ENCODE peak calls at places on chromosomes 5 and 9, in four cellular contexts. B, O, I and Z are unnamed samples.

GRCh38 chr9:91760906-91761305 is 189.1 kb downstream of the ROR2 start:
- DNase-seq in B (no peak), O (no peak), I (no peak), Z (no peak)

GRCh38 chr5:86679529-86679928 is 61.8 kb downstream of the COX7C start:
- DNase-seq in B (no peak), O (no peak), I (peak), Z (peak)

GRCh38 chr9:127424669-127424986 is 446 bp downstream of the ZNF79 start:
- DNase-seq in B (no peak), O (no peak), I (no peak), Z (no peak)

GRCh38 chr5:154403234-154403633 is 42.6 kb upstream of the SAP30L start:
- DNase-seq in B (no peak), O (no peak), I (no peak), Z (no peak)

GRCh38 chr9:19431361-19432171 is 22.8 kb downstream of the ACER2 start:
- DNase-seq in B (no peak), O (no peak), I (no peak), Z (no peak)

GRCh38 chr5:61586096-61587084 is 254.3 kb downstream of the ZSWIM6 start:
- DNase-seq in B (no peak), O (no peak), I (no peak), Z (no peak)

GRCh38 chr5:15850939-15851341 is 328.7 kb downstream of the MARCHF11 start:
- DNase-seq in B (no peak), O (no peak), I (no peak), Z (no peak)

GRCh38 chr9:131111854-131112311 is 13.5 kb upstream of the NUP214 start:
- DNase-seq in B (no peak), O (no peak), I (no peak), Z (peak)

GRCh38 chr9:138097501-138097991 is 220.0 kb downstream of the CACNA1B start:
- DNase-seq in B (no peak), O (no peak), I (no peak), Z (no peak)

GRCh38 chr9:133113928-133114351 is 7.1 kb downstream of the RALGDS start:
- DNase-seq in B (no peak), O (no peak), I (no peak), Z (no peak)

GRCh38 chr9:125146247-125146646 is 2.9 kb upstream of the SCAI start:
- DNase-seq in B (no peak), O (no peak), I (no peak), Z (no peak)

GRCh38 chr9:104934686-104935413 is 6.9 kb upstream of the ABCA1 start:
- DNase-seq in B (no peak), O (no peak), I (no peak), Z (no peak)

DNA sequence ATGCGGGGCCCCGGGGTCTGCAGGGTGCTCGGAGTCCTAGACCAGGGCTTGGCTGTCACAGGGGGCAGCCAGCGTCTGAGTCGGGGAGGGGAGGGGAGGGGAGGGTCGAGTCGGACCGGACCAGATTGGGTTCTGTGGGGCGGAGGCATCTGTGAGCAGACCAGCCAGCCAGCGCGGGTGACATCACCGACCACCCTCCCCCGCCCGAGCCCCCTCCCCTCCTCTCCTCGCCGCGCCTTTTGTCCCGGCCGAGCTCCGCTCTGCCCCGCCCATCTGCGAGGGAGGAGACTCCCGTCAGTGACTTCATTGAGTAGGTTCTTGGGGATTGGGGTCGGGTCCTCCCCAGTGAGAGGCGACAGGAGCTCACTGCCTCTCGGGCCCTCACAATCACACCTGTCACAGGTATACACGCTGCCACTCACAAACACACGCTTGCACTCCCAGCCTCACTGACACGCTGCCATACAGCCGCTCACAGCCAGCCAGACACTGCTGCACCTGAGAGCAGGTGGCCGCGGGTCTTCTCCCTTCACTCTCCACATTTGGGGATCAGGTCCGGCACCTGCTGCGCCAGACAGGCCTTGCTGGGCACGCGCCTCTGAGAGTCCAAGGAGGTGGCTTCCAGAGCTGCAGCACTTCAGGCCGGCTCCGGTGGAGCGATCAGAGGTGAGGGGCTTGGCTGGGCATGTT is 546 bp downstream of the DNAJB5 start:
- DNase-seq in B (no peak), O (no peak), I (peak), Z (no peak)
- TF ChIP-seq BRCA1 in B (no peak), O (no peak), I (no peak), Z (no peak)

DNA sequence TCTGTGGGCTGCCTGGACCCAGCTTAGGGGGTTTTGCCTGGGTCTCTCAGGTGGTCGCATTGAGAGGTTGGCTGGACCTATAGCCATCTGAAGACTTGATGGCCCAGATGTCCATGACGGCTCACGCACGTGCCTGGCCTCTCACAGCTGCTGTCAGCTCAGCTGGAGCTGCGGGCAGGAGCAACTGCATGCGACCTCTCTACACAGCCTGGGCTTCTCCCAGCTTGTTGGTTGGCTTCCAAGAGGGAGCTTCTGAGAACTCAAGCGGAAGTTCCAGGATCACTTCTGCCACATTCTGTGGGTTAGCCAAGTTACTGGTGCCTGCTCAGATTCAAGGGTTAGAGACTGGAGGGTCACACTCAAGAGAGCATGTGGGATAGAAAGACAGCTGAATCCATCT is 99.2 kb downstream of the DAPK1 start:
- DNase-seq in B (no peak), O (no peak), I (no peak), Z (no peak)
- TF ChIP-seq ATF2 in B (no peak), O (no peak), I (no peak), Z (no peak)

DNA sequence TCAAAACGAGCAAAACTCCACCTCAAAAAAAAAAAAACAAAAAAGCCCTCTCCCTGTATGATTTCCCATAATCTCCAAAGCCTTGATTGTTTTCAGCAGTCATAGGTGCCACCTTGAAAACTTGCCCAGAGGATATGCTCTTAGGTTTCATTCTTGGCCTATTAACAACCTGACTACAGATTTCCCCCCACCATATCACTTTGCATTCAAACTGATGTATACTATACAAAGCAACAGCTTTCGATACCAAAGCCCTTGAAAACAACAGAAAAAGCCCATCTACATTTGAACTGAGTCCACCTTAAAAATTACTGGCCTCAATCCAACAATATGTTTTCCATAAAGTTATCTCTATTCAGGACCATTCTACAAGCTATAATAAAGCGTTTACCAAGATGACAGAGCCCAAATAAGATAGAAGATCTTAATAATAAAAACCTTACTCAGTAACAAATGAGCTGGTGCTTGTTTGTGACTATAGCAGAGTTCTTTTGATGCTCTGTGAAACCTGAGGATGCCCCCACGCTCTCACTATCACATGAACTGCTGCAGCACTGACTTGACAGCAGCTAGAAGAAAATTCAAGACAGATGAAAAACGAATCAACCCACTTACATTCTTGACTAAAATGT is 44.4 kb downstream of the FNBP1 start:
- DNase-seq in B (no peak), O (no peak), I (no peak), Z (no peak)
- H3K27ac ChIP-seq in B (no peak), O (peak), I (no peak), Z (no peak)

GRCh38 chr5:134543820-134544692 is 18.6 kb downstream of the JADE2 start:
- DNase-seq in B (no peak), O (no peak), I (no peak), Z (no peak)
- TF ChIP-seq BRCA1 in B (no peak), O (no peak), I (no peak), Z (no peak)

DNA sequence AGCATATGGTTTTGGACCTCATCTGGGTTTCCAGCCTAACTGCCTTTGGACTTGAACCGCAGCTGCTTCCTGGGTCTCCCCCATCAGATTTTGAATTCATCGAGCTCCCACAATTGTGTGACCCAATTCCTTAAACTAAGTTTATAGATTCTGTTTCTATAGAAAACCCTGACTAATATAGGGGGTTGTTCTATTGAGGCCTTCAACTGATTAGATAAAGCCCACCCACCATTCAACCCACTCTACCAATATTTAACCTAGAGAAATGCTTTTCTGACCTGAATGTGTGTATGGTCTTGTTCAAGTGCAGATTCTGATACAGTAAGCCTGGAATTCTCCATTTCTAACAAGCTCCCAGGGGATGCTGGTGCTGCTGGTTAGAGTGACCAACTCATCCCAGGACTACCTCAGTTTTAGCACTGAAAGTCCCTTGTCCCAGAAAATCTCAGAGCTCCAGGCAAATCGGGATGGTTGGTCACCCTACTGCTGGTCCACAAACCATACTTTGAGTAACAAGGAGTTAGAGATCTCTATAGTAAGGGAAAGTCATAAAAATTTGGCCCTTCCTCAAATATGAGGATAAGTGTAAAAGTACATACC is 31.7 kb upstream of the GNE start:
- DNase-seq in B (no peak), O (no peak), I (no peak), Z (no peak)
- TF ChIP-seq ATF2 in B (no peak), O (no peak), I (no peak), Z (no peak)

GRCh38 chr9:83266618-83267543 is 203.9 kb upstream of the RASEF start:
- DNase-seq in B (no peak), O (no peak), I (no peak), Z (peak)
- H3K27ac ChIP-seq in B (no peak), O (no peak), I (no peak), Z (peak)

GRCh38 chr9:135702002-135702721 is at the start of gene KCNT1:
- DNase-seq in B (no peak), O (no peak), I (peak), Z (no peak)
- TF ChIP-seq BRCA1 in B (no peak), O (no peak), I (no peak), Z (no peak)

DNA sequence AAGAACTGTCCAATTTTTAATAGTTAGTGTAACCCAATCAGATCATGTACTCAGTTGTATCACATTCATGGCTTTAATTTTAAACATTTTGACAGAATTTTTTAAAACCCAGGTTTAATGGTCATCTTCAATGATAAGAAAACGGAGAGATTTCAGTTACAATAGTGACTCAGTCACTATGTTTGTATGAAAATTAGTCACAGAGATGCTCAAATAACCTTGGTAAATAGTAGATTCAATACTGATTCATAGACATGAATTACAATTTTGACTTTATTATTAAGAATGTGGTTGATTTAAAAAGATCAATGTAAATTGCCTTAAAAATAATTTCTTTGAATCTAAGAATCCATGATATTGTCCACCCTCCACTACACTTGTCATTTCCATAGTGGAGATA is 64.6 kb upstream of the TYRP1 start:
- DNase-seq in B (no peak), O (no peak), I (no peak), Z (no peak)
- TF ChIP-seq ATF2 in B (no peak), O (no peak), I (no peak), Z (no peak)

DNA sequence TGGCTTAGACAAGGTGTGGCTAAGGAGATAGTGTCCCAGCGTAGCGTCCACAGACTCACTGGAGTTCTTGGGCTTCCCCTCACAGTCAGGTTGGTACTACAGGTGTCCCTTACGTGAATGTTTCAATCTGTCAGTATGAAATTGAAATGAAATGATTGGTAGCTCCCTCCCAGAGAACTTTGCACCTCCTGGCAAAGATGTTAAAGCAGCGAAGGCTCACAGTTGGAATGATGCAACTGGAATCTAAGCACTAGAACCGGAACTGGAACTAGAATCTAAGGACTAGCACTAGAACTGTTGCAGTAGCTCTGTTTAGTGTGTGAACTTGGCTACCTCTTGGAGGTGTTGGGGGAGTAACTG is 1.1 kb downstream of the SLC31A1 start:
- DNase-seq in B (no peak), O (no peak), I (peak), Z (peak)
- H3K27ac ChIP-seq in B (no peak), O (peak), I (peak), Z (peak)

DNA sequence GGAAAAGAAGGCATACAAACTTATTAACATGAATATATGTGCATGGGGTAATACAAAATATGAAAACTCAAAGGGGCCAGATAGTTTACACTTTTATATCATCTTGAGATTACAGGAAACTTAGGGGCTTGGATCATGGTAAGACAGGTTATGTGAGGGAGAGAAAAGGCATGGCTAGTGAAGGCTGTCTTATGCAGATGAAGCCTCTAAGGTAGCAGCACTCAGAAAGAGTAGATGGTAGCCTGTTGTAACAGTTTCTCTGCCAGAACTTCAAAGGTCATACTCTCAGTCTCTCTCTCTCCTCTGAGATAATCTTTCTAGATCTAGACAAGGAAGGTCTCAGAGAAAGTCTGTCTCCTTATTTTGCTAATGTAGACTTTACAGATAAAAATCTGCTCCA is 57.2 kb upstream of the FGF10 start:
- DNase-seq in B (no peak), O (no peak), I (no peak), Z (no peak)
- TF ChIP-seq BRCA1 in B (no peak), O (no peak), I (no peak), Z (no peak)